ENCODE peak calls at places on chromosomes 12 and 14, in ten cellular contexts. X is K562, D is brain microvascular endothelial cell, B is neural crest cell, K is AG04450, N is glutamatergic neuron, G is thoracic aorta, V is HFF-Myc, P is ascending aorta, J is A549. S is an unnamed sample.

GRCh38 chr12:2229661-2230539 is 177.1 kb downstream of the CACNA1C start:
- DNase-seq in D (no peak), J (no peak), B (no peak), P (no peak), K (no peak), V (no peak), X (peak; percentile 14), G (no peak), N (no peak), S (no peak)

GRCh38 chr12:107349008-107349747 is 255.8 kb upstream of the CRY1 start:
- DNase-seq in K (peak; percentile 71), D (peak; percentile 78), P (no peak), J (peak; percentile 82), V (peak; percentile 40), N (no peak), G (no peak), X (no peak), B (no peak), S (no peak)

GRCh38 chr12:120742207-120742536 is 16.5 kb downstream of the ACADS start:
- DNase-seq in P (no peak), N (no peak), J (no peak), G (no peak), V (no peak), X (no peak), B (no peak), D (no peak), K (no peak), S (no peak)

GRCh38 chr12:48237048-48237630 is 34.0 kb upstream of the OR10AD1 start:
- DNase-seq in N (no peak), D (no peak), B (no peak), J (no peak), V (no peak), K (no peak), P (no peak), G (no peak), X (no peak), S (no peak)

GRCh38 chr14:102117852-102118251 is 21.8 kb upstream of the WDR20 start:
- DNase-seq in V (no peak), B (no peak), J (no peak), G (no peak), K (no peak), D (no peak), N (no peak), P (no peak), X (no peak), S (no peak)

GRCh38 chr14:73143003-73143402 is 6.7 kb downstream of the PSEN1 start:
- DNase-seq in B (no peak), P (no peak), N (no peak), V (no peak), X (no peak), J (no peak), G (no peak), K (no peak), D (no peak), S (no peak)

GRCh38 chr12:11785722-11786121 is 136.2 kb downstream of the ETV6 start:
- DNase-seq in J (no peak), X (no peak), K (no peak), D (no peak), B (no peak), P (no peak), V (no peak), G (no peak), N (no peak), S (no peak)

GRCh38 chr12:117528538-117528937 is 167.1 kb upstream of the NOS1 start:
- DNase-seq in G (no peak), V (no peak), D (no peak), N (no peak), P (no peak), B (no peak), K (no peak), J (no peak), X (no peak), S (no peak)

GRCh38 chr12:124633269-124633953 is 66.0 kb upstream of the NCOR2 start:
- DNase-seq in K (no peak), D (peak; percentile 44), B (no peak), V (no peak), X (no peak), N (no peak), G (no peak), P (no peak), J (peak; percentile 38), S (no peak)

GRCh38 chr12:75812341-75813018 is 219.1 kb downstream of the PHLDA1 start:
- DNase-seq in G (no peak), N (peak; percentile 14), B (no peak), J (no peak), K (peak; percentile 71), D (no peak), P (no peak), X (no peak), V (peak; percentile 97), S (no peak)

GRCh38 chr14:68853749-68854148 is 60.9 kb upstream of the ZFP36L1 start:
- DNase-seq in V (no peak), X (no peak), N (no peak), J (no peak), K (no peak), D (no peak), P (no peak), G (no peak), B (no peak), S (no peak)

DNA sequence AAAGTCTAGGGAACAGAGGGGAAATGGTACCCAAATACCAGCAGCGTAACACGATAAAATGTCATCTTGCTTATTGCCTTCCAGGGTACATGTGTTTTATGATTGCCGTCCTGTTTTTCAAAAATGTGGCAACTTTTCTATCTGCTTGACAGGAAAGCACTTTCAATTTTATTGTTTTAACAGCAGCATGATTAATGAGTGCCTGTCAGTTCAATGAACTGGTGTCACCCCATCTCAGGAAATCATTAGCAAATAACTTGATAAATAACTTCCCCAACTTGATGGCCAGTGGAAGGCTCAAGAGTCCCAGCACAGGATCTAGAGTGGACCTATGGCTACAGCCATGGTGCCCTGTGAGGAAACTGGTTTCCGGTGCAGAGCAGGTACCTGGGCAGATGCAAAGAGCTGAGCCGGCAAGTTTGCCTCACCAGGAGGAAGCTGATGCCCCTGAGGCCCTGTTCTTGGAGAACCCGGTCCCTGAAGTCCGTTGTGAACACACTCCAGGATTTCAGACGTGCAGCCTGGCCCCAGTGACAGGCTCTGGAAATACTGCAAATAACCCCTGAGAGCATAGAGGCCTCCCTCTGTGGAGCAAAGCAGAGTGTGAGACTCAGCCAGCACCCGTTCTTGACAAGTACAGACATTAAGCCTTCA is 173.5 kb upstream of the SFSWAP start:
- DNase-seq in P (no peak), D (no peak), X (no peak), N (no peak), K (no peak), V (no peak), J (no peak), G (no peak), B (no peak), S (no peak)
- TF ChIP-seq CTCF in P (no peak), D (no peak), X (no peak), N (no peak), K (no peak), V (no peak), J (no peak), G (no peak), B (no peak), S (no peak)

GRCh38 chr12:98939926-98940325 is 294.8 kb downstream of the APAF1 start:
- DNase-seq in G (no peak), K (no peak), B (no peak), D (no peak), V (no peak), J (no peak), P (no peak), N (no peak), X (no peak), S (no peak)

GRCh38 chr12:98951401-98951800 is 306.3 kb downstream of the APAF1 start:
- DNase-seq in J (no peak), D (no peak), G (no peak), N (no peak), B (no peak), V (no peak), P (no peak), X (no peak), K (no peak), S (no peak)

GRCh38 chr12:98948566-98948965 is 303.5 kb downstream of the APAF1 start:
- DNase-seq in X (no peak), D (no peak), G (no peak), V (no peak), K (no peak), N (no peak), J (no peak), B (no peak), P (no peak), S (no peak)

GRCh38 chr12:98945864-98946263 is 300.8 kb downstream of the APAF1 start:
- DNase-seq in P (no peak), V (no peak), G (no peak), J (no peak), D (no peak), K (no peak), N (no peak), B (no peak), X (no peak), S (no peak)
- TF ChIP-seq CTCF in P (no peak), V (no peak), G (no peak), J (no peak), D (no peak), K (no peak), N (no peak), B (no peak), X (no peak), S (no peak)

GRCh38 chr14:55721353-55721752 is 141.3 kb downstream of the KTN1 start:
- DNase-seq in J (no peak), G (no peak), V (peak; percentile 59), K (no peak), D (peak; percentile 97), X (no peak), P (no peak), N (no peak), B (no peak), S (no peak)
- TF ChIP-seq CTCF in J (no peak), G (no peak), V (no peak), K (no peak), D (peak; percentile 27), X (no peak), P (no peak), N (no peak), B (peak; percentile 15), S (no peak)

GRCh38 chr12:131118366-131118765 is 164.7 kb downstream of the ADGRD1 start:
- DNase-seq in K (no peak), X (no peak), V (no peak), J (no peak), N (no peak), G (no peak), P (no peak), B (no peak), D (no peak), S (no peak)

GRCh38 chr12:131114942-131115584 is 161.4 kb downstream of the ADGRD1 start:
- DNase-seq in D (no peak), K (no peak), G (no peak), V (no peak), X (no peak), B (no peak), N (no peak), J (no peak), P (no peak), S (no peak)

GRCh38 chr12:131117438-131118245 is 163.9 kb downstream of the ADGRD1 start:
- DNase-seq in B (no peak), P (no peak), J (no peak), D (no peak), G (no peak), K (no peak), N (no peak), X (no peak), V (no peak), S (no peak)

GRCh38 chr12:131115766-131116165 is 162.1 kb downstream of the ADGRD1 start:
- DNase-seq in V (no peak), X (no peak), D (no peak), G (no peak), K (no peak), P (no peak), B (no peak), J (no peak), N (no peak), S (no peak)

GRCh38 chr12:131116437-131117117 is 162.9 kb downstream of the ADGRD1 start:
- DNase-seq in B (peak; percentile 37), K (no peak), V (no peak), N (peak; percentile 51), D (no peak), X (peak; percentile 20), J (peak; percentile 45), P (no peak), G (no peak), S (peak; percentile 54)
- TF ChIP-seq CTCF in B (peak; percentile 59), K (no peak), V (peak; percentile 52), N (peak; percentile 5), D (peak; percentile 23), X (peak; percentile 46), J (peak; percentile 56), P (no peak), G (peak; percentile 7), S (peak; percentile 70)